ENCODE peak calls at places on chromosomes 5 and 9, in nine cellular contexts. One of them, this sample, is unnamed.
A peak's percentile ranks its signal among the peaks of the same experiment; 100 is the strongest.

GRCh38 chr9:88942411-88942810 is 48.9 kb upstream of the S1PR3 start:
- DNase-seq in cardiac muscle cell: no peak
- DNase-seq in HCT116: no peak
- DNase-seq in HepG2: no peak
- DNase-seq in hepatocyte: no peak
- DNase-seq in left ventricle myocardium inferior: no peak
- DNase-seq in stomach: no peak
- DNase-seq in neural progenitor cell: no peak
- DNase-seq in body of pancreas: no peak
- DNase-seq in this sample: no peak

GRCh38 chr9:113593682-113594281 is 130.3 kb downstream of the RGS3 start:
- DNase-seq in cardiac muscle cell: peak; percentile 98
- DNase-seq in HCT116: peak; percentile 49
- DNase-seq in HepG2: peak; percentile 85
- DNase-seq in hepatocyte: peak; percentile 97
- DNase-seq in left ventricle myocardium inferior: peak; percentile 95
- DNase-seq in stomach: peak; percentile 88
- DNase-seq in neural progenitor cell: peak; percentile 98
- DNase-seq in body of pancreas: peak; percentile 87
- DNase-seq in this sample: no peak

GRCh38 chr5:139272471-139273321 is 20.8 kb upstream of the MATR3 start:
- DNase-seq in cardiac muscle cell: peak; percentile 34
- DNase-seq in HCT116: no peak
- DNase-seq in HepG2: peak; percentile 73
- DNase-seq in hepatocyte: peak; percentile 31
- DNase-seq in left ventricle myocardium inferior: no peak
- DNase-seq in stomach: no peak
- DNase-seq in neural progenitor cell: no peak
- DNase-seq in body of pancreas: no peak
- DNase-seq in this sample: peak; percentile 21

GRCh38 chr5:180557201-180557809 is 34.0 kb downstream of the SCGB3A1 start:
- DNase-seq in cardiac muscle cell: no peak
- DNase-seq in HCT116: no peak
- DNase-seq in HepG2: no peak
- DNase-seq in hepatocyte: no peak
- DNase-seq in left ventricle myocardium inferior: no peak
- DNase-seq in stomach: no peak
- DNase-seq in neural progenitor cell: no peak
- DNase-seq in body of pancreas: no peak
- DNase-seq in this sample: no peak

GRCh38 chr9:17531642-17532254 is 47.1 kb upstream of the SH3GL2 start:
- DNase-seq in cardiac muscle cell: peak; percentile 69
- DNase-seq in HCT116: peak; percentile 10
- DNase-seq in HepG2: peak; percentile 32
- DNase-seq in hepatocyte: peak; percentile 73
- DNase-seq in left ventricle myocardium inferior: no peak
- DNase-seq in stomach: peak; percentile 61
- DNase-seq in neural progenitor cell: peak; percentile 65
- DNase-seq in body of pancreas: peak; percentile 39
- DNase-seq in this sample: no peak

GRCh38 chr9:114011313-114011712 is 66.8 kb downstream of the AMBP start:
- DNase-seq in cardiac muscle cell: no peak
- DNase-seq in HCT116: no peak
- DNase-seq in HepG2: no peak
- DNase-seq in hepatocyte: no peak
- DNase-seq in left ventricle myocardium inferior: no peak
- DNase-seq in stomach: no peak
- DNase-seq in neural progenitor cell: no peak
- DNase-seq in body of pancreas: peak; percentile 3
- DNase-seq in this sample: no peak

GRCh38 chr5:108711898-108712297 is 35.8 kb upstream of the FER start:
- DNase-seq in cardiac muscle cell: no peak
- DNase-seq in HCT116: no peak
- DNase-seq in HepG2: no peak
- DNase-seq in hepatocyte: no peak
- DNase-seq in left ventricle myocardium inferior: no peak
- DNase-seq in stomach: no peak
- DNase-seq in neural progenitor cell: no peak
- DNase-seq in body of pancreas: no peak
- DNase-seq in this sample: no peak

GRCh38 chr9:121926417-121926816 is 166.7 kb downstream of the TTLL11 start:
- DNase-seq in cardiac muscle cell: no peak
- DNase-seq in HCT116: no peak
- DNase-seq in HepG2: no peak
- DNase-seq in hepatocyte: no peak
- DNase-seq in left ventricle myocardium inferior: no peak
- DNase-seq in stomach: no peak
- DNase-seq in neural progenitor cell: no peak
- DNase-seq in body of pancreas: no peak
- DNase-seq in this sample: no peak

GRCh38 chr5:50687548-50687947 is 21.1 kb downstream of the PARP8 start:
- DNase-seq in cardiac muscle cell: no peak
- DNase-seq in HCT116: no peak
- DNase-seq in HepG2: no peak
- DNase-seq in hepatocyte: no peak
- DNase-seq in left ventricle myocardium inferior: no peak
- DNase-seq in stomach: no peak
- DNase-seq in neural progenitor cell: no peak
- DNase-seq in body of pancreas: no peak
- DNase-seq in this sample: no peak

GRCh38 chr9:123948290-123948689 is 18.4 kb upstream of the DENND1A start:
- DNase-seq in cardiac muscle cell: no peak
- DNase-seq in HCT116: no peak
- DNase-seq in HepG2: no peak
- DNase-seq in hepatocyte: peak; percentile 33
- DNase-seq in left ventricle myocardium inferior: no peak
- DNase-seq in stomach: no peak
- DNase-seq in neural progenitor cell: no peak
- DNase-seq in body of pancreas: no peak
- DNase-seq in this sample: no peak

GRCh38 chr5:115398726-115399125 is 102.3 kb upstream of the CCDC112 start:
- DNase-seq in cardiac muscle cell: peak; percentile 91
- DNase-seq in HCT116: no peak
- DNase-seq in HepG2: no peak
- DNase-seq in hepatocyte: no peak
- DNase-seq in left ventricle myocardium inferior: no peak
- DNase-seq in stomach: no peak
- DNase-seq in neural progenitor cell: no peak
- DNase-seq in body of pancreas: no peak
- DNase-seq in this sample: no peak

GRCh38 chr5:156326718-156327259 is at the start of gene SGCD:
- DNase-seq in cardiac muscle cell: peak; percentile 89
- DNase-seq in HCT116: no peak
- DNase-seq in HepG2: no peak
- DNase-seq in hepatocyte: peak; percentile 70
- DNase-seq in left ventricle myocardium inferior: peak; percentile 71
- DNase-seq in stomach: peak; percentile 35
- DNase-seq in neural progenitor cell: peak; percentile 8
- DNase-seq in body of pancreas: peak; percentile 13
- DNase-seq in this sample: no peak

GRCh38 chr5:139473105-139473504 is 2.3 kb downstream of the SMIM33 start:
- DNase-seq in cardiac muscle cell: peak; percentile 37
- DNase-seq in HCT116: no peak
- DNase-seq in HepG2: no peak
- DNase-seq in hepatocyte: no peak
- DNase-seq in left ventricle myocardium inferior: no peak
- DNase-seq in stomach: no peak
- DNase-seq in neural progenitor cell: peak; percentile 88
- DNase-seq in body of pancreas: no peak
- DNase-seq in this sample: no peak

GRCh38 chr5:77816686-77817085 is 40.5 kb upstream of the TBCA start:
- DNase-seq in cardiac muscle cell: no peak
- DNase-seq in HCT116: no peak
- DNase-seq in HepG2: no peak
- DNase-seq in hepatocyte: no peak
- DNase-seq in left ventricle myocardium inferior: no peak
- DNase-seq in stomach: no peak
- DNase-seq in neural progenitor cell: no peak
- DNase-seq in body of pancreas: no peak
- DNase-seq in this sample: no peak

GRCh38 chr9:93129286-93129685 is 4.8 kb downstream of the NINJ1 start:
- DNase-seq in cardiac muscle cell: no peak
- DNase-seq in HCT116: no peak
- DNase-seq in HepG2: no peak
- DNase-seq in hepatocyte: no peak
- DNase-seq in left ventricle myocardium inferior: peak; percentile 54
- DNase-seq in stomach: no peak
- DNase-seq in neural progenitor cell: no peak
- DNase-seq in body of pancreas: no peak
- DNase-seq in this sample: no peak
- H3K27ac ChIP-seq in cardiac muscle cell: no peak overlapping the region
- H3K27ac ChIP-seq in HCT116: no peak overlapping the region
- H3K27ac ChIP-seq in HepG2: peak overlapping the region; percentile 5
- H3K27ac ChIP-seq in hepatocyte: no peak overlapping the region
- H3K27ac ChIP-seq in left ventricle myocardium inferior: peak overlapping the region; percentile 93
- H3K27ac ChIP-seq in stomach: peak overlapping the region; percentile 99
- H3K27ac ChIP-seq in neural progenitor cell: no peak overlapping the region
- H3K27ac ChIP-seq in body of pancreas: no peak overlapping the region
- H3K27ac ChIP-seq in this sample: no peak overlapping the region

GRCh38 chr9:97517331-97518089 is 16.0 kb downstream of the TMOD1 start:
- DNase-seq in cardiac muscle cell: no peak
- DNase-seq in HCT116: no peak
- DNase-seq in HepG2: no peak
- DNase-seq in hepatocyte: no peak
- DNase-seq in left ventricle myocardium inferior: no peak
- DNase-seq in stomach: no peak
- DNase-seq in neural progenitor cell: no peak
- DNase-seq in body of pancreas: no peak
- DNase-seq in this sample: no peak

GRCh38 chr9:97521576-97522333 is 20.3 kb downstream of the TMOD1 start:
- DNase-seq in cardiac muscle cell: no peak
- DNase-seq in HCT116: no peak
- DNase-seq in HepG2: no peak
- DNase-seq in hepatocyte: no peak
- DNase-seq in left ventricle myocardium inferior: no peak
- DNase-seq in stomach: no peak
- DNase-seq in neural progenitor cell: no peak
- DNase-seq in body of pancreas: no peak
- DNase-seq in this sample: no peak

GRCh38 chr9:97518166-97518908 is 16.9 kb downstream of the TMOD1 start:
- DNase-seq in cardiac muscle cell: no peak
- DNase-seq in HCT116: no peak
- DNase-seq in HepG2: no peak
- DNase-seq in hepatocyte: no peak
- DNase-seq in left ventricle myocardium inferior: no peak
- DNase-seq in stomach: no peak
- DNase-seq in neural progenitor cell: no peak
- DNase-seq in body of pancreas: no peak
- DNase-seq in this sample: no peak

GRCh38 chr9:97518909-97519307 is 17.4 kb downstream of the TMOD1 start:
- DNase-seq in cardiac muscle cell: peak; percentile 15
- DNase-seq in HCT116: no peak
- DNase-seq in HepG2: no peak
- DNase-seq in hepatocyte: peak; percentile 72
- DNase-seq in left ventricle myocardium inferior: no peak
- DNase-seq in stomach: peak; percentile 41
- DNase-seq in neural progenitor cell: no peak
- DNase-seq in body of pancreas: no peak
- DNase-seq in this sample: no peak

GRCh38 chr9:97519441-97519970 is 18.0 kb downstream of the TMOD1 start:
- DNase-seq in cardiac muscle cell: no peak
- DNase-seq in HCT116: no peak
- DNase-seq in HepG2: no peak
- DNase-seq in hepatocyte: no peak
- DNase-seq in left ventricle myocardium inferior: no peak
- DNase-seq in stomach: no peak
- DNase-seq in neural progenitor cell: no peak
- DNase-seq in body of pancreas: no peak
- DNase-seq in this sample: no peak
- H3K4me1 ChIP-seq in cardiac muscle cell: peaks cover 56% of the 10 kb centered on the region
- H3K4me1 ChIP-seq in HCT116: peaks cover 12% of the 10 kb centered on the region
- H3K4me1 ChIP-seq in HepG2: no peaks in the 10 kb centered on the region
- H3K4me1 ChIP-seq in hepatocyte: no peaks in the 10 kb centered on the region
- H3K4me1 ChIP-seq in left ventricle myocardium inferior: peaks cover 97% of the 10 kb centered on the region
- H3K4me1 ChIP-seq in stomach: no peaks in the 10 kb centered on the region
- H3K4me1 ChIP-seq in neural progenitor cell: peaks cover 13% of the 10 kb centered on the region
- H3K4me1 ChIP-seq in body of pancreas: peaks cover 13% of the 10 kb centered on the region
- H3K4me1 ChIP-seq in this sample: no peaks in the 10 kb centered on the region

GRCh38 chr9:130791279-130791894 is 43.7 kb upstream of the ABL1 start:
- DNase-seq in cardiac muscle cell: no peak
- DNase-seq in HCT116: no peak
- DNase-seq in HepG2: no peak
- DNase-seq in hepatocyte: no peak
- DNase-seq in left ventricle myocardium inferior: no peak
- DNase-seq in stomach: no peak
- DNase-seq in neural progenitor cell: peak; percentile 35
- DNase-seq in body of pancreas: no peak
- DNase-seq in this sample: no peak

GRCh38 chr9:130793589-130793988 is 41.5 kb upstream of the ABL1 start:
- DNase-seq in cardiac muscle cell: no peak
- DNase-seq in HCT116: no peak
- DNase-seq in HepG2: no peak
- DNase-seq in hepatocyte: no peak
- DNase-seq in left ventricle myocardium inferior: no peak
- DNase-seq in stomach: no peak
- DNase-seq in neural progenitor cell: no peak
- DNase-seq in body of pancreas: no peak
- DNase-seq in this sample: no peak

GRCh38 chr9:130789747-130790672 is 45.0 kb upstream of the ABL1 start:
- DNase-seq in cardiac muscle cell: no peak
- DNase-seq in HCT116: no peak
- DNase-seq in HepG2: no peak
- DNase-seq in hepatocyte: no peak
- DNase-seq in left ventricle myocardium inferior: no peak
- DNase-seq in stomach: no peak
- DNase-seq in neural progenitor cell: no peak
- DNase-seq in body of pancreas: no peak
- DNase-seq in this sample: no peak

DNA sequence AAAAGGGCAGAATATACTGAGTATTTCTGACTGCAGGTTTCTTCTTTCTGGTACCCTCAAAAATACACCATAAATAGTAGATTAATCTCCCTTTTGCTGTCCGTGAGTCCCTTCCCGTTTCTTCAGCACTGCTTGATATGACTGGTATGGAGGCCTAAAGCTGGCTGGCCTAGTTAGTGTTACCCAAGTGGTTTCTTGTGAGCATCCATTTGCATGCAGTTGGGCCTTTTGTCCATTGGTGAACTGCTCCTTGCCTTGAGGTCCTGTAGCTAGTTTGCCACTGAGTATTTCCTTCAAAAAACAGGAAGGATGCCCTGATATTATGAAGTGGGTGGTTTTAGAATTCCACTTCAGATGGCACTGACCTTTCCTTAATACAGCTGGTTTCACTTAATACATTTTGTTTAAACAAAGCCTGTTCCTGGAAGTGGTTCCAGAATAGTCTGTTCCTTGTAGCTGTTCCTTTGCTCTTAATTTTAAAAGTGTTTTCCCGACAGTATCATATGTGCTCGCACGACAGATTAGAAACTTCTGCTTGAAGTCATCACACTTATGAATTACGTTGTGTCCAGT is 40.0 kb upstream of the ABL1 start:
- DNase-seq in cardiac muscle cell: no peak
- DNase-seq in HCT116: no peak
- DNase-seq in HepG2: no peak
- DNase-seq in hepatocyte: no peak
- DNase-seq in left ventricle myocardium inferior: no peak
- DNase-seq in stomach: no peak
- DNase-seq in neural progenitor cell: no peak
- DNase-seq in body of pancreas: no peak
- DNase-seq in this sample: no peak
- H3K27ac ChIP-seq in cardiac muscle cell: no peak overlapping the region
- H3K27ac ChIP-seq in HCT116: no peak overlapping the region
- H3K27ac ChIP-seq in HepG2: no peak overlapping the region
- H3K27ac ChIP-seq in hepatocyte: peak overlapping the region; percentile 17
- H3K27ac ChIP-seq in left ventricle myocardium inferior: peak overlapping the region; percentile 55
- H3K27ac ChIP-seq in stomach: peak overlapping the region; percentile 70
- H3K27ac ChIP-seq in neural progenitor cell: no peak overlapping the region
- H3K27ac ChIP-seq in body of pancreas: no peak overlapping the region
- H3K27ac ChIP-seq in this sample: no peak overlapping the region

GRCh38 chr9:504921-505821 is 290.5 kb downstream of the DOCK8 start:
- DNase-seq in cardiac muscle cell: peak; percentile 35
- DNase-seq in HCT116: no peak
- DNase-seq in HepG2: no peak
- DNase-seq in hepatocyte: peak; percentile 55
- DNase-seq in left ventricle myocardium inferior: peak; percentile 29
- DNase-seq in stomach: peak; percentile 27
- DNase-seq in neural progenitor cell: peak; percentile 63
- DNase-seq in body of pancreas: peak; percentile 48
- DNase-seq in this sample: no peak
- H3K4me1 ChIP-seq in cardiac muscle cell: peaks cover 7% of the 10 kb centered on the region
- H3K4me1 ChIP-seq in HCT116: peaks cover 17% of the 10 kb centered on the region
- H3K4me1 ChIP-seq in HepG2: peaks cover 14% of the 10 kb centered on the region
- H3K4me1 ChIP-seq in hepatocyte: peaks cover 11% of the 10 kb centered on the region
- H3K4me1 ChIP-seq in left ventricle myocardium inferior: peaks cover 48% of the 10 kb centered on the region
- H3K4me1 ChIP-seq in stomach: peaks cover 11% of the 10 kb centered on the region
- H3K4me1 ChIP-seq in neural progenitor cell: peaks cover 11% of the 10 kb centered on the region
- H3K4me1 ChIP-seq in body of pancreas: peaks cover 27% of the 10 kb centered on the region
- H3K4me1 ChIP-seq in this sample: peaks cover 8% of the 10 kb centered on the region

This sample was measured in effector memory CD4-positive, alpha-beta T cell.